ENCODE peak calls at places on chromosomes 7 and 10, in five cellular contexts. B is ACHN; I is NCI-H1930; J is stimulated activated CD4-positive, alpha-beta T cell treated with anti-CD3 and anti-CD28 coated beads, Interleukin-4, amount 100 ng/mL, for 48 hours; D is Daoy. V is an unnamed sample.

GRCh38 chr10:24153016-24153415 is 55.9 kb upstream of the KIAA1217 start:
- DNase-seq in J (no peak), D (no peak), B (no peak), I (no peak), V (no peak)

GRCh38 chr7:125122225-125122624 is 192.6 kb upstream of the POT1 start:
- DNase-seq in D (no peak), I (no peak), J (no peak), B (no peak), V (no peak)

GRCh38 chr7:41114691-41115090 is 588.2 kb downstream of the INHBA start:
- DNase-seq in I (no peak), B (no peak), J (no peak), D (no peak), V (no peak)

GRCh38 chr10:79344502-79345195 is 2.6 kb upstream of the PPIF start:
- DNase-seq in B (no peak), D (no peak), I (no peak), J (no peak), V (no peak)

GRCh38 chr7:116616555-116617059 is 55.4 kb upstream of the MET start:
- DNase-seq in D (peak; percentile 69), J (no peak), B (no peak), I (no peak), V (no peak)

GRCh38 chr10:15742831-15743230 is 23.1 kb upstream of the ITGA8 start:
- DNase-seq in I (no peak), D (peak; percentile 52), B (no peak), J (no peak), V (no peak)

GRCh38 chr10:63268139-63268797 is 135.1 kb downstream of the NRBF2 start:
- DNase-seq in J (no peak), B (peak; percentile 63), I (no peak), D (peak; percentile 3), V (no peak)

GRCh38 chr7:77409005-77409738 is 7.0 kb downstream of the GSAP start:
- DNase-seq in D (peak; percentile 60), J (no peak), B (peak; percentile 77), I (no peak), V (no peak)

GRCh38 chr10:91287276-91287675 is 66.8 kb downstream of the PCGF5 start:
- DNase-seq in B (no peak), J (no peak), D (peak; percentile 52), I (no peak), V (no peak)

GRCh38 chr10:119669975-119670640 is 18.9 kb downstream of the BAG3 start:
- DNase-seq in B (no peak), I (no peak), J (no peak), D (no peak), V (no peak)

GRCh38 chr10:104577861-104578480 is 63.1 kb upstream of the SORCS3 start:
- DNase-seq in B (no peak), J (no peak), D (no peak), I (no peak), V (no peak)

GRCh38 chr10:5538446-5538845 is 13.7 kb downstream of the CALML3 start:
- DNase-seq in B (no peak), D (peak; percentile 35), J (no peak), I (no peak), V (no peak)

GRCh38 chr7:29495618-29496017 is 68.0 kb upstream of the PRR15 start:
- DNase-seq in I (no peak), B (no peak), D (no peak), J (no peak), V (no peak)

GRCh38 chr10:112804036-112804435 is 146.0 kb upstream of the TCF7L2 start:
- DNase-seq in B (no peak), I (no peak), J (no peak), D (no peak), V (no peak)

GRCh38 chr10:135601-136464 is 578 bp downstream of the ZMYND11 start:
- DNase-seq in B (peak; percentile 49), D (peak; percentile 51), J (peak; percentile 45), I (no peak), V (peak; percentile 41)

GRCh38 chr10:77563638-77564270 is 73.9 kb downstream of the KCNMA1 start:
- DNase-seq in I (no peak), J (no peak), D (no peak), B (no peak), V (no peak)

V was measured in GM12891.